ENCODE peak calls at places on chromosomes 7 and 10, in eight cellular contexts. Y is OCI-LY7, G is PC-3, Q is GM23248, A is SK-N-SH, W is MM.1S, P is hepatocyte, T is HCT116. H is an unnamed sample.

GRCh38 chr10:132575320-132576201 is 38.0 kb downstream of the INPP5A start:
- DNase-seq in Y (no peak), A (no peak), G (peak; percentile 96), P (peak; percentile 60), T (no peak), W (no peak), Q (no peak), H (no peak)

GRCh38 chr10:15251791-15252380 is 83.4 kb upstream of the NMT2 start:
- DNase-seq in T (no peak), G (no peak), Y (no peak), W (no peak), A (no peak), P (no peak), Q (no peak), H (no peak)

GRCh38 chr10:101559596-101560292 is 28.3 kb downstream of the POLL start:
- DNase-seq in Q (no peak), P (no peak), G (no peak), T (no peak), Y (no peak), W (no peak), A (peak; percentile 38), H (no peak)

GRCh38 chr10:75530337-75530736 is 98.9 kb downstream of the LRMDA start:
- DNase-seq in Q (peak; percentile 67), T (no peak), G (peak; percentile 98), W (no peak), Y (no peak), A (no peak), P (no peak), H (no peak)

GRCh38 chr10:3100856-3101640 is 33.7 kb downstream of the PFKP start:
- DNase-seq in W (no peak), G (no peak), P (no peak), A (no peak), Y (no peak), T (no peak), Q (no peak), H (no peak)

GRCh38 chr10:110864662-110865140 is 7.0 kb upstream of the PDCD4 start:
- DNase-seq in Q (peak; percentile 15), W (peak; percentile 93), G (no peak), P (no peak), Y (peak; percentile 89), T (no peak), A (no peak), H (no peak)

GRCh38 chr10:15719899-15720634 is at the start of gene ITGA8:
- DNase-seq in G (no peak), W (peak; percentile 94), T (no peak), A (peak; percentile 48), Q (peak; percentile 50), P (peak; percentile 71), Y (no peak), H (peak; percentile 73)

GRCh38 chr7:103343332-103343731 is 1.2 kb downstream of the DNAJC2 start:
- DNase-seq in Q (no peak), W (no peak), T (no peak), P (no peak), Y (no peak), G (peak; percentile 17), A (no peak), H (no peak)

GRCh38 chr7:136894789-136895188 is 26.3 kb downstream of the CHRM2 start:
- DNase-seq in W (no peak), Y (no peak), Q (no peak), A (no peak), P (no peak), T (no peak), G (no peak), H (no peak)

GRCh38 chr7:72805526-72806494 is 22.2 kb downstream of the TYW1B start:
- DNase-seq in T (no peak), W (no peak), G (peak; percentile 2), P (no peak), Q (peak; percentile 86), A (no peak), Y (no peak), H (no peak)

GRCh38 chr10:29757551-29758297 is 123.0 kb upstream of the SVIL start:
- DNase-seq in G (peak; percentile 91), A (no peak), P (peak; percentile 72), Y (no peak), W (no peak), T (peak; percentile 85), Q (peak; percentile 16), H (no peak)

GRCh38 chr7:38178695-38179344 is 775 bp downstream of the STARD3NL start:
- DNase-seq in W (no peak), A (no peak), P (no peak), Q (peak; percentile 82), T (no peak), Y (peak; percentile 46), G (no peak), H (no peak)

GRCh38 chr7:30932562-30932961 is 20.9 kb downstream of the AQP1 start:
- DNase-seq in G (no peak), A (peak; percentile 17), Q (no peak), P (no peak), Y (no peak), W (no peak), T (no peak), H (no peak)

GRCh38 chr7:30931927-30932540 is 20.4 kb downstream of the AQP1 start:
- DNase-seq in Q (no peak), W (no peak), G (no peak), Y (no peak), P (peak; percentile 3), A (peak; percentile 12), T (no peak), H (no peak)

GRCh38 chr7:30931161-30931926 is 19.7 kb downstream of the AQP1 start:
- DNase-seq in T (no peak), Q (peak; percentile 70), G (no peak), Y (no peak), A (peak; percentile 22), P (peak; percentile 25), W (no peak), H (no peak)

GRCh38 chr7:30929686-30930085 is 18.0 kb downstream of the AQP1 start:
- DNase-seq in A (peak; percentile 12), W (no peak), T (no peak), Q (no peak), Y (no peak), P (no peak), G (no peak), H (no peak)

DNA sequence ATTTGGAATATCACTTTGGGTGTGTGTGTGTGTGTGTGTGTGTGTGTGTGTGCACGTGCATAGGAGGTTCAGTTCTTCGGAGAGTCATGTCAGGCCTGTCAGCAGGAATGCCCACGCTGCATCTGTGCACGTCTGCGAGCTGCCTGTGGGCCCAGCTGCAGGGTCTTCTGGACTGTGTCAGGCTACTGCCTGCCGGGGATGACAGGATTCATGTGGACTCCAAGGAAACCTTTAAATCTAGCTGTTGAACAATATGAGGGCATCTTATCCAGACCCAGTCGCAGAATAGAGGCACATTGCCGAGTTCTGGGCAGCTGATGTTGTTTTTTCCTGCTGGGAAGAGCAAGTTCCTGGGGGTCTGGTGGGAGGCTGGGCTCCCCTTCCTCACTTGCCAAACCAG is 19.0 kb downstream of the AQP1 start:
- DNase-seq in G (no peak), A (peak; percentile 83), W (no peak), P (peak; percentile 47), Q (no peak), T (no peak), Y (no peak), H (no peak)
- H3K4me2 ChIP-seq in G (no peak overlapping the region), A (no peak overlapping the region), W (no peak overlapping the region), P (no peak overlapping the region), Q (no peak overlapping the region), T (no peak overlapping the region), Y (no peak overlapping the region), H (no peak overlapping the region)

DNA sequence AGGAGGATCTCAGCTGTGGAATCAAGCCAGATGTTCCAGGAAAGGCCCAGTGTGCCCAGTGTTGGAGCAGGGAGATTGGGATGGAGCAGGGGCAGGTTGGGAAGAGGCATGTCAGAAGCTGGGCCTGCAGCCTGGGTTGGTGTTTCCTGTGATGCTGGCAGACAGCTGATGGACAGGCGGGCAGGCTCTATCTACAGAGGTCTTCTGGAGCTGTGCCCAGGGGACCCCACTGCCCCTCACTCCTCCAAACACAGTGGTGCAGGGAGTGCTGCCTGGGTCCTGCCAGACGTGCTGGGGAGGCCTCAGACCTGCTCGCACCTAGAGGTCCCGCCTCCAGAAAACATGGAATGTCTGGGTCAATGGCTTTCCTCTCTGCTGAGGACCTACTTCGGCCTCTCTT is 182.9 kb upstream of the TCERG1L start:
- DNase-seq in Q (no peak), A (no peak), P (no peak), Y (no peak), G (no peak), W (no peak), T (no peak), H (no peak)
- H3K9me3 ChIP-seq in Q (no peaks in the 10 kb centered on the region), A (no peaks in the 10 kb centered on the region), P (no peaks in the 10 kb centered on the region), Y (no peaks in the 10 kb centered on the region), G (no peaks in the 10 kb centered on the region), W (no peaks in the 10 kb centered on the region), T (no peaks in the 10 kb centered on the region), H (no peaks in the 10 kb centered on the region)

DNA sequence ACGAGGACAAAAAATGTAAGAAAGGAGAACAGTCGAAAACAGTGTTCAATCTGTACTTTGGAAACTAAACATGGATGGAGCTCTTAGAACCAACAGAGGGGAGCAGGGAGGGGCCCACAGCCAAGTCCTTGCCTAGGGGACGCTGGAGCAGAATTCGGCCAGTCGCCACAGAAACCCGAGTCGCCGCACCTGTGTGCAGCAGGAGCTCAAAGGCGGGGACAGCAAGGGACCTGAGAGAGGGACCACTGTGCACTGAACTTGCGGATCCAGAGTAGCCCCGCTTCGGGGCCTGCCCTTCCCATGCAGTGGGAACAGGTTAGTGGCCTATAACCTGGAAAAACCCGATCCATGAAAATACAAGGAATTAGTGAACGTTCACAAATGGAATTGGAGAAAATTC is 68.1 kb downstream of the SEC61G start:
- DNase-seq in G (no peak), T (no peak), A (no peak), Y (no peak), Q (no peak), P (no peak), W (no peak), H (no peak)
- TF ChIP-seq EZH2phosphoT487 in G (no peak), T (no peak), A (no peak), Y (no peak), Q (no peak), P (no peak), W (no peak), H (no peak)

GRCh38 chr7:134422646-134423045 is 36.3 kb downstream of the AKR1B1 start:
- DNase-seq in T (no peak), G (no peak), P (peak; percentile 23), W (no peak), Y (no peak), A (no peak), Q (no peak), H (no peak)

GRCh38 chr7:134420509-134421125 is 38.3 kb downstream of the AKR1B1 start:
- DNase-seq in T (peak; percentile 23), W (peak; percentile 66), G (peak; percentile 79), A (peak; percentile 77), P (peak; percentile 74), Q (peak; percentile 81), Y (peak; percentile 10), H (peak; percentile 66)

GRCh38 chr7:134421998-134422397 is 36.9 kb downstream of the AKR1B1 start:
- DNase-seq in W (no peak), Q (peak; percentile 14), G (peak; percentile 62), Y (no peak), A (no peak), P (no peak), T (no peak), H (no peak)

GRCh38 chr7:134419085-134419484 is 39.8 kb downstream of the AKR1B1 start:
- DNase-seq in G (no peak), P (no peak), A (no peak), T (no peak), Y (no peak), Q (no peak), W (no peak), H (no peak)

DNA sequence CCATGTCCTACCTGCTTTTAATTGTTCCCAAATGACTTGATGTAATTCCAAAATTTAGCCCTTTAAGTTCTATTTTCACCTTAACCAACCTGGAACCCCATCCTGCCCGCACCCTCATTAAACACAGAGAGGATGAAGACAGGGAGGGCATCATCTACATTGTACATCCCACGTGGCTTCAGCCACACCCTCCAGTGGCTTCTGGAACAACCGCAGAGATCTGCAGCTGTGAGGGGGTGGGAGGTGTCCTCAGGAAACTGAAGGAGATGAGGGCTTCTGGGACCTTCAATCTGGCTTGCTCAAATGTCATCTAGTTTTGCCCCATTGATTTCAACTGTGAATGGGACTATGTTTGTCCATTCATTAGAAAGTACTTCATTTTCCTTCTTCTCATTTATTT is 39.0 kb downstream of the AKR1B1 start:
- DNase-seq in W (peak; percentile 43), T (no peak), A (no peak), Y (no peak), P (no peak), G (no peak), Q (peak; percentile 32), H (no peak)
- H3K4me2 ChIP-seq in W (no peak overlapping the region), T (no peak overlapping the region), A (no peak overlapping the region), Y (no peak overlapping the region), P (no peak overlapping the region), G (peak overlapping the region; percentile 42), Q (peak overlapping the region; percentile 65), H (no peak overlapping the region)

H was measured in neural progenitor cell.